ENCODE peak calls at places on chromosomes 1 and 21, in ten cellular contexts. Z is H1, N is WTC11, M is HepG2, P is endothelial cell of umbilical vein, V is A549, H is K562, T is NB4, F is GM12878, W is SK-N-SH. Y is an unnamed sample.

GRCh38 chr1:116878804-116879477 is 30.8 kb upstream of the PTGFRN start:
- DNase-seq in V (no peak), N (peak), W (peak), P (peak), Z (no peak), F (peak), H (peak), T (peak), M (no peak), Y (peak)

GRCh38 chr1:187634940-187635339 is 806.2 kb downstream of the PLA2G4A start:
- DNase-seq in W (no peak), P (no peak), T (no peak), N (no peak), M (no peak), F (no peak), H (no peak), V (no peak), Z (no peak), Y (no peak)

GRCh38 chr1:200979574-200980451 is 43.7 kb downstream of the KIF21B start:
- DNase-seq in N (peak), W (peak), F (no peak), Z (peak), H (peak), V (peak), T (peak), M (peak), P (peak), Y (peak)

GRCh38 chr1:198933506-198933905 is 294.7 kb downstream of the PTPRC start:
- DNase-seq in H (no peak), V (no peak), F (no peak), N (no peak), M (no peak), T (peak), Z (no peak), W (no peak), P (peak), Y (no peak)

GRCh38 chr1:54532033-54532432 is 16.0 kb upstream of the ACOT11 start:
- DNase-seq in H (no peak), M (no peak), N (no peak), F (no peak), V (no peak), T (no peak), Z (no peak), P (no peak), W (no peak), Y (no peak)

GRCh38 chr1:11061652-11062365 is 2.0 kb upstream of the SRM start:
- DNase-seq in Z (no peak), P (no peak), F (no peak), T (peak), H (peak), M (no peak), N (no peak), W (no peak), V (no peak), Y (no peak)

GRCh38 chr1:82491301-82491986 is 690.7 kb downstream of the ADGRL2 start:
- DNase-seq in Z (no peak), P (no peak), N (no peak), F (no peak), V (no peak), H (no peak), M (no peak), T (no peak), W (no peak), Y (no peak)

GRCh38 chr1:51266791-51267190 is 30.7 kb downstream of the RNF11 start:
- DNase-seq in F (no peak), V (no peak), P (no peak), T (no peak), H (no peak), N (no peak), M (no peak), Z (no peak), W (no peak), Y (no peak)

GRCh38 chr1:239593527-239593926 is 207.2 kb downstream of the CHRM3 start:
- DNase-seq in Z (no peak), W (no peak), T (no peak), M (no peak), H (no peak), V (no peak), P (no peak), F (no peak), N (no peak), Y (no peak)

GRCh38 chr21:25578070-25578961 is 29.0 kb downstream of the MRPL39 start:
- DNase-seq in T (no peak), W (no peak), P (no peak), M (peak), Z (no peak), N (no peak), V (no peak), F (peak), H (peak), Y (no peak)

GRCh38 chr1:220880726-220881506 is 1.7 kb downstream of the HLX start:
- DNase-seq in N (no peak), F (no peak), W (peak), H (no peak), P (no peak), T (peak), V (no peak), Z (no peak), M (no peak), Y (no peak)

GRCh38 chr1:185244015-185244747 is 72.9 kb downstream of the IVNS1ABP start:
- DNase-seq in M (no peak), N (no peak), Z (no peak), W (no peak), V (no peak), T (peak), F (no peak), P (peak), H (peak), Y (no peak)

GRCh38 chr1:228885845-228886244 is 150.6 kb downstream of the RHOU start:
- DNase-seq in N (no peak), F (no peak), P (no peak), T (no peak), Z (no peak), W (no peak), V (no peak), H (no peak), M (no peak), Y (no peak)

GRCh38 chr1:228887101-228887500 is 151.8 kb downstream of the RHOU start:
- DNase-seq in M (no peak), F (no peak), H (no peak), P (no peak), T (no peak), N (no peak), Z (no peak), V (no peak), W (no peak), Y (no peak)

GRCh38 chr1:228887956-228888355 is 152.7 kb downstream of the RHOU start:
- DNase-seq in T (no peak), H (no peak), F (no peak), V (no peak), M (no peak), Z (no peak), P (no peak), N (no peak), W (peak), Y (no peak)

GRCh38 chr1:228891134-228892034 is 156.1 kb downstream of the RHOU start:
- DNase-seq in H (no peak), P (no peak), N (no peak), M (no peak), W (no peak), T (no peak), V (no peak), F (no peak), Z (no peak), Y (no peak)

DNA sequence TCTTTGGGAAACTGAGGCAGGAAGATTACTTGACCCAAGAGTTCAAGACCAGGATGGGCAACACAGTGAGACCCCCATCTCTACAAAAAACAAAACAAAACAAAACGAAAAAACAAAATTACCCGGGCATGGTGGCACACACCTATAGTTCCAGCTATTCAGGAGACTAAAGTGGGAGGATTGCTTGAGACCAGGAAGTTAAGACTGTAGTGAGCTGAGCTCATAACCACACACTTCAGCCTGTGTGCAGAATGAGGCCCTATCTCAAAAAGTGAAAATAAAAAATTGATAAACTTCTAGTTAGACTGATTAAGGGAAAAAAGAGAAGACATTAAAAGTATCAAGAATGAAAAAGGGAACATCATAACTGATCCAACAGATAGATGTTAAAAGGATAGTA is 154.0 kb downstream of the RHOU start:
- DNase-seq in V (no peak), F (no peak), T (peak), Z (no peak), P (no peak), N (no peak), H (no peak), M (no peak), W (no peak), Y (no peak)
- TF ChIP-seq MAX in V (no peak), F (no peak), T (no peak), Z (no peak), P (no peak), N (no peak), H (no peak), M (no peak), W (no peak), Y (no peak)

GRCh38 chr1:197614916-197615692 is 160.2 kb downstream of the DENND1B start:
- DNase-seq in W (no peak), V (no peak), T (peak), F (peak), M (peak), Z (no peak), P (peak), H (peak), N (peak), Y (peak)
- TF ChIP-seq MAX in W (no peak), V (no peak), T (no peak), F (no peak), M (no peak), Z (no peak), P (no peak), H (no peak), N (no peak), Y (no peak)

GRCh38 chr1:222616535-222616934 is 1.4 kb upstream of the MIA3 start:
- DNase-seq in P (no peak), V (no peak), H (no peak), M (peak), N (no peak), F (no peak), Z (no peak), W (no peak), T (no peak), Y (no peak)

GRCh38 chr1:222620566-222620965 is 2.7 kb downstream of the MIA3 start:
- DNase-seq in M (no peak), W (no peak), P (no peak), F (peak), H (no peak), N (no peak), T (peak), V (no peak), Z (no peak), Y (no peak)

GRCh38 chr1:222618001-222618879 is at the start of gene MIA3:
- DNase-seq in M (peak), H (peak), W (peak), N (peak), T (peak), F (no peak), Z (no peak), P (peak), V (peak), Y (no peak)

GRCh38 chr1:222617367-222617951 is 438 bp upstream of the MIA3 start:
- DNase-seq in W (no peak), V (peak), P (peak), N (peak), F (peak), Z (peak), H (peak), M (peak), T (peak), Y (peak)

DNA sequence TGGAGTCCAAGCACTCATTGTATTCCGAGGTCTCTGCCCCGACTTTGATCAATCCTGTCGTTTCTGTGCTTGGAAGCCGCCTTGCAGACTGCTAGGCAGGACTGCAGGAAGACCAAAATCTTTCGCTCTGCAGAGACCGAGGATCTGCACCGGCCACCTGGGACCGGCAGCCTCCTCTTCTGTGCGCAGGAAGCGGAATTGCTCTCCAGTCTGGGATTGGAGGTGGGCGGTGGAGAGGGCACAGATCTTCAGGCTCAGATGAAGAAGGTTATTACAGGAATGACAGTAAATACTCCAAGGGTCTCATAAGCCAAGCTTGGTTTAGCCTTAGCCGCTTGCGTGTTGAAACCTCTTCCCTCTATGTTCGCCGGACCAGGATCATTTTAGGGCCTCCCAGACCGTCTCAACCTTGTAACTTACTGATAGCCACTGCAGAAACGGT is 1.0 kb downstream of the MIA3 start:
- DNase-seq in T (peak), W (peak), H (peak), N (peak), V (no peak), F (no peak), Z (no peak), P (peak), M (peak), Y (no peak)
- TF ChIP-seq MAX in T (no peak), W (no peak), H (no peak), N (no peak), V (no peak), F (no peak), Z (no peak), P (no peak), M (peak), Y (no peak)

GRCh38 chr1:28394136-28394535 is 24.6 kb downstream of the PHACTR4 start:
- DNase-seq in Z (no peak), V (no peak), T (no peak), H (no peak), P (no peak), F (no peak), W (no peak), M (no peak), N (no peak), Y (no peak)

GRCh38 chr1:28395181-28395580 is 25.6 kb downstream of the PHACTR4 start:
- DNase-seq in V (no peak), P (no peak), M (no peak), W (no peak), T (no peak), Z (no peak), F (no peak), H (peak), N (no peak), Y (no peak)

GRCh38 chr1:28392027-28392652 is 22.6 kb downstream of the PHACTR4 start:
- DNase-seq in M (no peak), N (no peak), F (no peak), T (peak), Z (no peak), P (no peak), H (peak), W (no peak), V (peak), Y (no peak)
- TF ChIP-seq MAX in M (no peak), N (no peak), F (no peak), T (no peak), Z (no peak), P (no peak), H (no peak), W (peak), V (no peak), Y (no peak)

GRCh38 chr1:170162385-170163226 is 16.8 kb downstream of the NTMT2 start:
- DNase-seq in N (peak), V (no peak), W (no peak), M (peak), F (no peak), T (no peak), H (no peak), Z (no peak), P (peak), Y (no peak)
- TF ChIP-seq MAX in N (no peak), V (no peak), W (peak), M (no peak), F (no peak), T (no peak), H (no peak), Z (no peak), P (no peak), Y (no peak)

GRCh38 chr1:231376101-231376500 is 38.0 kb downstream of the SPRTN start:
- DNase-seq in F (no peak), Z (no peak), N (no peak), M (no peak), V (no peak), T (no peak), H (no peak), W (no peak), P (peak), Y (no peak)
- TF ChIP-seq MAX in F (no peak), Z (no peak), N (no peak), M (no peak), V (no peak), T (no peak), H (no peak), W (no peak), P (no peak), Y (no peak)

DNA sequence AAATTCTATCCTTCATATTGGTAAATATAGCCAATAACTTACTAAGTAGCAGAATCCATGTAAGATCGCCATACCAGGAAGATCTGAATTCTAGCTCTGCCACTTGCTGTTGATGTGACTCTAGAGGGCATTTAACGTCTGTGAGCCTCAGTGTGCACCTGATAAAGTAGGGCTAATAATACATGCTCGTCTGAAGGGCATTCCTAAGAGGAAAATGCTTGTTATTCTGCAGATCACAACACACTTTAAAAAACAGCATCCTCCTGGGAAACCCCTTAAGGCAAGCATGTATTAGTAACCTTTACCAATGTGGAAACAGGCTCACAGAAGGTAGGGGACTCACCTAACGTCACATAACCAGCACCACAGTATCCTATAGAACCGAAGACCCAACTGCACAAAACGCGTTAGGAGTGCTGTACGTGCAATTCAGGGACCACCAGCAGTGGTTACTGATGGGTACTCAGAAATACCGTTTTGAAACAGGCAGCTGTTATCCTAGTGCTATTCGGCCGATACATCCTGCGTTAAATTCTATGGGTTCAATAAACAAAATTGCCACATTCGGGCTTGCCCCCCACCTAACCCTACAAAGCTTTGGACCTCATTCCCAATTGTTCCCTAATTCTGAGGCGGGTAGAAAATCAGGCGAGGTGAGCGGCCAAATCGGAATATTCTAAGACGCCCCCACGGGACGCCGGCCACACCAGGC is 758 bp downstream of the DEPDC1 start:
- DNase-seq in M (peak), F (no peak), P (peak), T (peak), N (no peak), W (peak), Z (no peak), V (peak), H (peak), Y (peak)
- TF ChIP-seq MAX in M (no peak), F (no peak), P (no peak), T (no peak), N (no peak), W (no peak), Z (no peak), V (no peak), H (no peak), Y (peak)

DNA sequence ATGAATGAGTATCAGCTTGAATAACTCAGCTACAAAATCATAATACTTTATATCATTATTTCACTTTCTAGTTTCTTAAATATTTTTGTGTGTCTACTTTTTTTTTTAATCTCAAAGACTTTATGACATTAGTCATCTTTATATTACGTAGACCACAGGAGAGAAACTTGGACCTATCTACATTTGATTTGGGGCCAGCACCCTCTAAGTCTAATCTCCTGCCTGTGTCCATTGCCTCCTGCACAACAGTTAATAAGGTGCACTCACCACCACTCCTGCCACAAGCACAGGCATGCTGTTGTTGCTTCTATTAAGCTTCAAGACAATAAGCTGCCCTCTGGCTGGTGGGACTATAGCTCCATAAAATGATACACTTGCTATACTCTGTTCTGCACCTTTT is 70.4 kb downstream of the DIRAS3 start:
- DNase-seq in Z (no peak), V (no peak), F (no peak), T (no peak), P (no peak), H (no peak), N (no peak), M (no peak), W (no peak), Y (no peak)
- TF ChIP-seq MAX in Z (no peak), V (no peak), F (no peak), T (no peak), P (no peak), H (no peak), N (no peak), M (no peak), W (no peak), Y (no peak)

GRCh38 chr1:56133517-56134472 is 445.6 kb downstream of the PLPP3 start:
- DNase-seq in N (no peak), M (no peak), Z (no peak), T (no peak), F (peak), V (no peak), P (no peak), H (no peak), W (no peak), Y (no peak)

GRCh38 chr1:56135069-56135863 is 444.1 kb downstream of the PLPP3 start:
- DNase-seq in T (no peak), N (no peak), F (no peak), H (no peak), P (peak), W (no peak), V (no peak), M (no peak), Z (no peak), Y (no peak)

GRCh38 chr1:56137829-56138505 is 441.4 kb downstream of the PLPP3 start:
- DNase-seq in T (no peak), W (no peak), P (peak), H (peak), N (no peak), M (no peak), F (no peak), V (no peak), Z (no peak), Y (no peak)

GRCh38 chr1:56137090-56137489 is 442.3 kb downstream of the PLPP3 start:
- DNase-seq in F (no peak), T (no peak), H (no peak), Z (no peak), W (no peak), V (no peak), P (no peak), M (no peak), N (no peak), Y (no peak)

DNA sequence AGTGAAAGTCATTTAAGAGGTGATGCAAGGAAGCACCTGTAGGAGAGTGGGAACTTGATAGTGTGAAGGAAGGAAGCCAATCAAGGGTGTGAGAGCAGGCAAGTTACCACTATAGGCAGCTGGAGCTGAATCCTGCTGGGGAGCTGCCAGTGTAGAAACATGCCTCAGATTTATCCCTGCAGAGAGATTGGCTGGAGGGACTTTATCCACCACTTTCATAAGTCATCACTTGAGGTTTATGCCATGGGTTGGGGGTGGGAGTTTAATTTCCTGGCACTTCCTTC is 443.6 kb downstream of the PLPP3 start:
- DNase-seq in F (no peak), H (no peak), Z (no peak), V (no peak), T (no peak), P (peak), M (no peak), N (no peak), W (no peak), Y (no peak)
- TF ChIP-seq MAX in F (no peak), H (no peak), Z (no peak), V (no peak), T (no peak), P (no peak), M (no peak), N (no peak), W (no peak), Y (no peak)

Y was measured in HCT116.